ENCODE peak calls at places on chromosomes 16 and 17, in four cellular contexts. W is NCI-H2081, T is Kasumi-1, R is uterus. Q is an unnamed sample.

GRCh38 chr17:77437017-77437416 is 296.2 kb downstream of the SEC14L1 start:
- DNase-seq in W (no peak), T (no peak), R (peak), Q (peak)

GRCh38 chr17:80348551-80349436 is 66.2 kb upstream of the ENDOV start:
- DNase-seq in W (no peak), T (peak), R (no peak), Q (no peak)

GRCh38 chr17:52537368-52537767 is 378.9 kb upstream of the CA10 start:
- DNase-seq in W (no peak), T (no peak), R (no peak), Q (no peak)

GRCh38 chr17:82031303-82031884 is at the start of gene RAC3:
- DNase-seq in W (peak), T (peak), R (no peak), Q (no peak)

GRCh38 chr17:27807567-27808470 is 7.5 kb upstream of the NOS2 start:
- DNase-seq in W (no peak), T (no peak), R (no peak), Q (no peak)

GRCh38 chr16:20799599-20799998 is 6.7 kb downstream of the ERI2 start:
- DNase-seq in W (no peak), T (peak), R (no peak), Q (no peak)

GRCh38 chr17:81037026-81037782 is 2.3 kb downstream of the BAIAP2 start:
- DNase-seq in W (no peak), T (no peak), R (no peak), Q (peak)

GRCh38 chr17:7894226-7894625 is 5.6 kb downstream of the CHD3 start:
- DNase-seq in W (no peak), T (no peak), R (no peak), Q (no peak)

GRCh38 chr16:85524630-85525463 is 88.3 kb upstream of the GSE1 start:
- DNase-seq in W (peak), T (peak), R (no peak), Q (peak)

GRCh38 chr17:81460856-81461460 is 51.6 kb downstream of the ACTG1 start:
- DNase-seq in W (peak), T (peak), R (no peak), Q (no peak)

GRCh38 chr17:28746611-28747045 is 2.8 kb downstream of the TRAF4 start:
- DNase-seq in W (peak), T (no peak), R (no peak), Q (no peak)

GRCh38 chr16:53058882-53059281 is 4.1 kb downstream of the CHD9 start:
- DNase-seq in W (no peak), T (no peak), R (no peak), Q (peak)

GRCh38 chr16:68972720-68973119 is 129.4 kb downstream of the TANGO6 start:
- DNase-seq in W (no peak), T (peak), R (no peak), Q (no peak)

GRCh38 chr16:22786691-22787090 is 27.3 kb upstream of the HS3ST2 start:
- DNase-seq in W (no peak), T (no peak), R (no peak), Q (no peak)